ENCODE peak calls at places on chromosome X, in six cellular contexts. One of them, this sample, is unnamed.
A peak's percentile ranks its signal among the peaks of the same experiment; 100 is the strongest.

GRCh38 chrX:19893722-19894121 is 6.3 kb upstream of the SH3KBP1 start:
- DNase-seq in heart left ventricle: no peak
- DNase-seq in HFF-Myc: no peak
- DNase-seq in transverse colon: no peak
- DNase-seq in astrocyte: peak; percentile 69
- DNase-seq in fibroblast of lung: peak; percentile 73
- DNase-seq in this sample: no peak

GRCh38 chrX:100913111-100913510 is 15.6 kb downstream of the XKRX start:
- DNase-seq in astrocyte: no peak
- DNase-seq in transverse colon: no peak
- DNase-seq in HFF-Myc: no peak
- DNase-seq in fibroblast of lung: no peak
- DNase-seq in heart left ventricle: no peak
- DNase-seq in this sample: no peak

GRCh38 chrX:43718956-43719355 is 62.9 kb downstream of the MAOA start:
- DNase-seq in transverse colon: no peak
- DNase-seq in HFF-Myc: no peak
- DNase-seq in astrocyte: no peak
- DNase-seq in fibroblast of lung: no peak
- DNase-seq in heart left ventricle: no peak
- DNase-seq in this sample: no peak

GRCh38 chrX:46967547-46967946 is 55.3 kb downstream of the JADE3 start:
- DNase-seq in transverse colon: no peak
- DNase-seq in HFF-Myc: no peak
- DNase-seq in heart left ventricle: no peak
- DNase-seq in astrocyte: no peak
- DNase-seq in fibroblast of lung: no peak
- DNase-seq in this sample: no peak

GRCh38 chrX:5898463-5898862 is 330.2 kb downstream of the NLGN4X start:
- DNase-seq in transverse colon: no peak
- DNase-seq in HFF-Myc: no peak
- DNase-seq in fibroblast of lung: peak; percentile 15
- DNase-seq in heart left ventricle: no peak
- DNase-seq in astrocyte: peak; percentile 2
- DNase-seq in this sample: no peak

GRCh38 chrX:35439042-35439639 is 359.0 kb upstream of the MAGEB16 start:
- DNase-seq in astrocyte: no peak
- DNase-seq in transverse colon: no peak
- DNase-seq in heart left ventricle: no peak
- DNase-seq in fibroblast of lung: no peak
- DNase-seq in HFF-Myc: no peak
- DNase-seq in this sample: no peak

GRCh38 chrX:119753639-119754257 is 4.6 kb upstream of the SOWAHD start:
- DNase-seq in astrocyte: no peak
- DNase-seq in fibroblast of lung: no peak
- DNase-seq in transverse colon: peak; percentile 32
- DNase-seq in heart left ventricle: no peak
- DNase-seq in HFF-Myc: no peak
- DNase-seq in this sample: peak; percentile 27

GRCh38 chrX:100946521-100946920 is 17.8 kb upstream of the XKRX start:
- DNase-seq in heart left ventricle: no peak
- DNase-seq in HFF-Myc: no peak
- DNase-seq in astrocyte: peak; percentile 2
- DNase-seq in transverse colon: no peak
- DNase-seq in fibroblast of lung: peak; percentile 3
- DNase-seq in this sample: no peak

GRCh38 chrX:108168961-108169740 is 77.6 kb downstream of the ATG4A start:
- DNase-seq in astrocyte: no peak
- DNase-seq in heart left ventricle: no peak
- DNase-seq in fibroblast of lung: no peak
- DNase-seq in HFF-Myc: no peak
- DNase-seq in transverse colon: no peak
- DNase-seq in this sample: no peak

GRCh38 chrX:108162265-108162664 is 70.7 kb downstream of the ATG4A start:
- DNase-seq in fibroblast of lung: no peak
- DNase-seq in heart left ventricle: no peak
- DNase-seq in transverse colon: no peak
- DNase-seq in HFF-Myc: no peak
- DNase-seq in astrocyte: no peak
- DNase-seq in this sample: no peak

GRCh38 chrX:108163333-108164082 is 71.9 kb downstream of the ATG4A start:
- DNase-seq in transverse colon: no peak
- DNase-seq in astrocyte: no peak
- DNase-seq in HFF-Myc: no peak
- DNase-seq in heart left ventricle: no peak
- DNase-seq in fibroblast of lung: no peak
- DNase-seq in this sample: no peak

GRCh38 chrX:108167211-108167872 is 75.8 kb downstream of the ATG4A start:
- DNase-seq in HFF-Myc: no peak
- DNase-seq in transverse colon: no peak
- DNase-seq in fibroblast of lung: peak; percentile 76
- DNase-seq in heart left ventricle: no peak
- DNase-seq in astrocyte: peak; percentile 68
- DNase-seq in this sample: no peak

GRCh38 chrX:108165349-108166111 is 74.0 kb downstream of the ATG4A start:
- DNase-seq in transverse colon: no peak
- DNase-seq in heart left ventricle: no peak
- DNase-seq in fibroblast of lung: peak; percentile 40
- DNase-seq in HFF-Myc: peak; percentile 27
- DNase-seq in astrocyte: peak; percentile 21
- DNase-seq in this sample: peak; percentile 10
- TF ChIP-seq CTCF in transverse colon: no peak
- TF ChIP-seq CTCF in heart left ventricle: peak; percentile 23
- TF ChIP-seq CTCF in fibroblast of lung: peak; percentile 64
- TF ChIP-seq CTCF in HFF-Myc: peak; percentile 40
- TF ChIP-seq CTCF in astrocyte: peak; percentile 39
- TF ChIP-seq CTCF in this sample: peak; percentile 74

DNA sequence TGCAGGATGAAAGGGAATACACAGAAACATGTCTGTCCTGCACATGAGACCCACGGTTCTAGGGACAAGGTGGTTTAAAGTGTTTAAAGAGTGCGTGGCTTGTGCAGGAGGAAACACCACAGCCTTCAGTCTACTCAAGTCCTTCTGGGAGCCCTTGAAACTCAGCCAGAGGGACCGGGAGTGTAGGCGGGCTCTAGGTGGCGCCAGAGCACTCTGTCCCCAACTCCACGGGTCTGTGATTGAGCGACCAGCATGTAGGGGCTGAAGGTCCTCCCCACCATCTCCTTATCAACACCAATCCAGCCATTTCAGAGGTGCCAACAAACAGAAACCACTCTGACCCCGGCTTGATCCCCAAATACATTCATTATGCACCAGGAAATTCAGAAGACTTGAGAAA is 82.0 kb upstream of the CLDN34 start:
- DNase-seq in transverse colon: peak; percentile 64
- DNase-seq in HFF-Myc: no peak
- DNase-seq in astrocyte: peak; percentile 34
- DNase-seq in fibroblast of lung: peak; percentile 55
- DNase-seq in heart left ventricle: peak; percentile 56
- DNase-seq in this sample: peak; percentile 20
- H3K4me3 ChIP-seq in transverse colon: no peak overlapping the region
- H3K4me3 ChIP-seq in HFF-Myc: no peak overlapping the region
- H3K4me3 ChIP-seq in astrocyte: no peak overlapping the region
- H3K4me3 ChIP-seq in fibroblast of lung: no peak overlapping the region
- H3K4me3 ChIP-seq in heart left ventricle: no peak overlapping the region
- H3K4me3 ChIP-seq in this sample: no peak overlapping the region

GRCh38 chrX:8845060-8845459 is 43.9 kb upstream of the FAM9A start:
- DNase-seq in fibroblast of lung: peak; percentile 84
- DNase-seq in transverse colon: no peak
- DNase-seq in astrocyte: peak; percentile 82
- DNase-seq in heart left ventricle: no peak
- DNase-seq in HFF-Myc: peak; percentile 59
- DNase-seq in this sample: no peak
- TF ChIP-seq CTCF in fibroblast of lung: peak; percentile 55
- TF ChIP-seq CTCF in transverse colon: no peak
- TF ChIP-seq CTCF in astrocyte: peak; percentile 17
- TF ChIP-seq CTCF in heart left ventricle: no peak
- TF ChIP-seq CTCF in HFF-Myc: peak; percentile 35
- TF ChIP-seq CTCF in this sample: peak; percentile 22

GRCh38 chrX:138710866-138711331 is 618 bp downstream of the FGF13 start:
- DNase-seq in HFF-Myc: no peak
- DNase-seq in heart left ventricle: no peak
- DNase-seq in fibroblast of lung: peak; percentile 9
- DNase-seq in astrocyte: no peak
- DNase-seq in transverse colon: no peak
- DNase-seq in this sample: no peak
- H3K4me3 ChIP-seq in HFF-Myc: no peak overlapping the region
- H3K4me3 ChIP-seq in heart left ventricle: peak overlapping the region; percentile 56
- H3K4me3 ChIP-seq in fibroblast of lung: no peak overlapping the region
- H3K4me3 ChIP-seq in astrocyte: peak overlapping the region; percentile 28
- H3K4me3 ChIP-seq in transverse colon: peak overlapping the region; percentile 45
- H3K4me3 ChIP-seq in this sample: no peak overlapping the region

DNA sequence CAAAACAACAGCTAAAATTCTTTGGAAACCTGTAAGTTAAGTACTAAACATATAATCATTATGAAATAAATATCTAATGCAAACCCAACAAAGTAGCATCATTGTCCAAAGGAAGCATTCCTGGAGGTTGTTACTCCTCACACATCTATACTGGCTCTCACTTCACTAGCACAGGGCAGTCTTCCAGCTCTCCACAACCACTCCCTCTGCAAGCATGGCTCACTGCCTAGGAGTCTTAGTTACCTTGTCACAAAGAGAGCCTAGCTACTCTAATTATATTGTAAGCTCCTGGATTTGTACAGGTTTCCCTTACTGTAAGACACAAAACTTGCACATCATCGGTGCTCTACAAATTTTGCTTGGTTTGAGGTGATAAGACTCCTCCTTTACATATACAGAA is 76.1 kb downstream of the AMMECR1 start:
- DNase-seq in HFF-Myc: no peak
- DNase-seq in heart left ventricle: peak; percentile 15
- DNase-seq in astrocyte: peak; percentile 41
- DNase-seq in fibroblast of lung: peak; percentile 57
- DNase-seq in transverse colon: peak; percentile 11
- DNase-seq in this sample: no peak
- TF ChIP-seq CTCF in HFF-Myc: no peak
- TF ChIP-seq CTCF in heart left ventricle: no peak
- TF ChIP-seq CTCF in astrocyte: no peak
- TF ChIP-seq CTCF in fibroblast of lung: no peak
- TF ChIP-seq CTCF in transverse colon: no peak
- TF ChIP-seq CTCF in this sample: no peak

DNA sequence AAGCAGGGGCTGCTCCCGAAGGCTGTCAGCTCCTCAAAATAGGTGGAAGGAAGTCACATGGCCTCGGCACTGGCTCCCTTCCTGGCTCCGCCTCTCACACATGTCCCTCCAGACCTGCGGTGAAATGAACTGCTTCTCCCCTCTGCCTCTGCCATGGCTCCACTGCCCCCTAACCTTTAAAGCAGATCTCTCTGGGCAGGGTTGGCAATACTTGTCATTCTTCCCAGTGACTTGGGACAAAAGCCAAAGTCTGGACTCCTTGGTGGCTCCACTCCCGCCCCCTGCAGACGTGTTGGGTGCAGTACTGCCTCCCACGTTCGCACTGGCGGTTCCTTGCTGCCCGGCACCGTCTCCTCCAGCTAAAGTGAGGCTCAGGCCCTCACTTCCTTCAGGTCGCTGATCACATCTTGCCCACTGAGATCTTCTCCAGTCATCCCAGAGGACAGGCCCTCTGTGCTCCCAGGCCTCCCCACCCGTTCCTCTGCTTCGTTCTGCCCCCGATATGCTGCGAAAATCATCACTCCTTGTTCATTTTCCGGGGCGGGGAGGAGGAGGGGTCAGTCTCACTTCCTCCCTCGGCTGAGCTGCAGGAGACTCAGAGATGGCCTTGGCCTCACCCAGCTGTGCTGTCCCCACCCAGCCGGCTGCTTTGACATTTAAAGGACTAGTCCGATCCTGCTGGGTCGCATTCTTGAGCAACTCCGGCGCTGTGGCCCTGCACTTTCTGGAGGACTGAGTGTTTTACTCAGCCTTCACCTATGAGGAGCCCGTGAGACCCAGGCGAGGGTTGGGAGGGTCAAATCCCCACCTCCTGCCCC is 97.4 kb downstream of the PHKA2 start:
- DNase-seq in HFF-Myc: no peak
- DNase-seq in astrocyte: peak; percentile 26
- DNase-seq in transverse colon: peak; percentile 81
- DNase-seq in fibroblast of lung: peak; percentile 42
- DNase-seq in heart left ventricle: peak; percentile 77
- DNase-seq in this sample: peak; percentile 15
- H3K4me3 ChIP-seq in HFF-Myc: peak overlapping the region; percentile 22
- H3K4me3 ChIP-seq in astrocyte: peak overlapping the region; percentile 46
- H3K4me3 ChIP-seq in transverse colon: peak overlapping the region; percentile 51
- H3K4me3 ChIP-seq in fibroblast of lung: peak overlapping the region; percentile 10
- H3K4me3 ChIP-seq in heart left ventricle: peak overlapping the region; percentile 55
- H3K4me3 ChIP-seq in this sample: peak overlapping the region; percentile 13